ENCODE peak calls at places on chromosomes 13 and 19, in ten cellular contexts. E is NCI-H1048; F is NCI-H1105 treated with DMSO at 0.1 percent for 48 hours; B is glutamatergic neuron; Y is heart right ventricle; X is myocyte; N is stimulated activated naive CD4-positive, alpha-beta T cell; G is activated CD8-positive, alpha-beta memory T cell treated with anti-CD3 and anti-CD28 coated beads, Interleukin-2, amount 50 U/mL, for 4 hours; Q is smooth muscle cell of the brain vasculature; W is effector memory CD4-positive, alpha-beta T cell. D is an unnamed sample.

GRCh38 chr19:52993342-52994178 is 20.2 kb upstream of the ERVV-1 start:
- DNase-seq in F (no peak), B (peak; percentile 86), E (peak; percentile 76), Y (peak; percentile 83), W (peak; percentile 80), Q (peak; percentile 49), G (peak; percentile 75), N (peak; percentile 86), X (peak; percentile 8), D (peak; percentile 83)

GRCh38 chr13:28623782-28624706 is 34.9 kb upstream of the POMP start:
- DNase-seq in E (no peak), Y (no peak), F (no peak), W (no peak), B (no peak), G (no peak), N (no peak), X (no peak), Q (no peak), D (peak; percentile 12)

GRCh38 chr13:48158915-48159314 is 64.0 kb upstream of the MED4 start:
- DNase-seq in G (no peak), F (no peak), B (no peak), Q (no peak), X (no peak), E (no peak), N (no peak), W (no peak), Y (no peak), D (no peak)

GRCh38 chr13:50014404-50014803 is 840 bp upstream of the KCNRG start:
- DNase-seq in G (no peak), N (no peak), E (no peak), Y (no peak), B (no peak), F (no peak), W (no peak), X (no peak), Q (no peak), D (no peak)

GRCh38 chr13:114152831-114153371 is 20.5 kb upstream of the RASA3 start:
- DNase-seq in B (no peak), W (no peak), E (no peak), Q (no peak), X (no peak), G (no peak), N (no peak), F (no peak), Y (no peak), D (no peak)

GRCh38 chr13:39684531-39685137 is 29.2 kb downstream of the COG6 start:
- DNase-seq in Y (no peak), N (no peak), G (no peak), B (no peak), W (no peak), Q (peak; percentile 6), F (peak; percentile 16), X (peak; percentile 38), E (no peak), D (peak; percentile 59)

GRCh38 chr19:41447732-41448332 is 4.9 kb downstream of the ERICH4 start:
- DNase-seq in G (no peak), E (no peak), F (no peak), Y (no peak), X (no peak), W (no peak), N (no peak), B (no peak), Q (no peak), D (no peak)

GRCh38 chr13:49026851-49027250 is 51.1 kb downstream of the FNDC3A start:
- DNase-seq in Y (no peak), Q (no peak), F (no peak), X (peak; percentile 26), G (no peak), N (no peak), W (no peak), E (no peak), B (no peak), D (no peak)

GRCh38 chr13:30196025-30196424 is 111.3 kb downstream of the KATNAL1 start:
- DNase-seq in Q (peak; percentile 75), G (no peak), N (no peak), Y (no peak), E (no peak), B (peak; percentile 54), W (no peak), X (peak; percentile 66), F (no peak), D (peak; percentile 78)

GRCh38 chr19:6501740-6502648 is at the start of gene TUBB4A:
- DNase-seq in X (no peak), E (no peak), N (peak; percentile 6), B (peak; percentile 80), F (no peak), W (no peak), Y (peak; percentile 55), Q (no peak), G (peak; percentile 58), D (no peak)

GRCh38 chr13:51158923-51159322 is 47.8 kb upstream of the C13orf42 start:
- DNase-seq in B (no peak), G (no peak), E (no peak), N (no peak), F (no peak), W (no peak), Y (no peak), Q (no peak), X (no peak), D (no peak)

GRCh38 chr13:23618341-23618740 is 48.1 kb downstream of the TNFRSF19 start:
- DNase-seq in Q (peak; percentile 56), E (peak; percentile 7), X (peak; percentile 71), W (no peak), F (no peak), B (no peak), N (no peak), G (no peak), Y (no peak), D (peak; percentile 90)

GRCh38 chr13:112783135-112783945 is 93.5 kb downstream of the ATP11A start:
- DNase-seq in G (no peak), Q (no peak), E (no peak), N (no peak), F (no peak), W (no peak), Y (no peak), X (peak; percentile 16), B (no peak), D (no peak)

GRCh38 chr19:2382530-2383222 is 22.6 kb downstream of the TMPRSS9 start:
- DNase-seq in E (no peak), Q (no peak), B (no peak), Y (no peak), W (no peak), G (no peak), N (no peak), X (no peak), F (no peak), D (no peak)

GRCh38 chr13:28761586-28761985 is 42.8 kb upstream of the SLC46A3 start:
- DNase-seq in Y (no peak), Q (no peak), B (no peak), G (no peak), N (no peak), W (no peak), X (no peak), F (no peak), E (no peak), D (no peak)

GRCh38 chr19:45382426-45382825 is 12.1 kb upstream of the ERCC2 start:
- DNase-seq in G (no peak), F (no peak), W (no peak), X (no peak), Q (no peak), N (no peak), B (no peak), E (no peak), Y (no peak), D (no peak)

GRCh38 chr13:45989607-45990006 is 62.9 kb downstream of the ZC3H13 start:
- DNase-seq in F (no peak), N (no peak), Y (no peak), X (peak; percentile 9), W (no peak), Q (no peak), E (no peak), G (no peak), B (no peak), D (no peak)

GRCh38 chr19:45781282-45782161 is 768 bp downstream of the DMPK start:
- DNase-seq in X (peak; percentile 94), W (no peak), N (no peak), G (no peak), Y (peak; percentile 44), Q (no peak), F (peak; percentile 89), B (no peak), E (no peak), D (no peak)

GRCh38 chr13:37914781-37915391 is 45.3 kb upstream of the TRPC4 start:
- DNase-seq in B (no peak), F (no peak), E (no peak), Q (no peak), W (no peak), N (no peak), G (no peak), X (no peak), Y (no peak), D (no peak)

GRCh38 chr19:49857061-49857833 is 6.3 kb downstream of the PTOV1 start:
- DNase-seq in E (no peak), G (no peak), N (no peak), Y (no peak), B (no peak), X (no peak), Q (no peak), F (no peak), W (no peak), D (no peak)

GRCh38 chr13:24071423-24072075 is 89.0 kb upstream of the SPATA13 start:
- DNase-seq in E (no peak), W (no peak), Y (no peak), Q (no peak), B (no peak), G (no peak), N (no peak), F (no peak), X (peak; percentile 57), D (no peak)

GRCh38 chr19:18762125-18763023 is 28.7 kb downstream of the COMP start:
- DNase-seq in Y (peak; percentile 69), X (peak; percentile 22), W (no peak), F (peak; percentile 96), E (no peak), N (no peak), B (peak; percentile 15), Q (no peak), G (no peak), D (peak; percentile 32)

GRCh38 chr19:29871143-29871542 is 59.4 kb downstream of the CCNE1 start:
- DNase-seq in F (no peak), X (no peak), E (no peak), G (no peak), Q (no peak), B (no peak), W (no peak), Y (no peak), N (no peak), D (no peak)

GRCh38 chr13:31418186-31418585 is 218.4 kb downstream of the B3GLCT start:
- DNase-seq in X (no peak), F (no peak), N (no peak), W (no peak), Y (no peak), Q (no peak), G (no peak), B (no peak), E (no peak), D (no peak)

GRCh38 chr13:37984357-37984756 is 114.8 kb upstream of the TRPC4 start:
- DNase-seq in F (no peak), Q (no peak), N (no peak), Y (no peak), W (no peak), E (no peak), B (no peak), G (no peak), X (no peak), D (no peak)

D was measured in lung microvascular endothelial cell.